ENCODE peak calls at places on chromosomes 2 and 18, in nine cellular contexts. One of them, this sample, is unnamed.
A peak's percentile ranks its signal among the peaks of the same experiment; 100 is the strongest.

GRCh38 chr18:10149768-10150556 is 236.1 kb downstream of the VAPA start:
- DNase-seq in lower leg skin: peak; percentile 54
- DNase-seq in GDM1: no peak
- DNase-seq in HuH-7: no peak
- DNase-seq in NCI-H1694: no peak
- DNase-seq in HT-29: no peak
- DNase-seq in lower lobe of right lung: no peak
- DNase-seq in activated naive CD8-positive, alpha-beta T cell treated with anti-CD3 and anti-CD28 coated beads, Interleukin-2, amount 50 U/mL, for 24 hours: no peak
- DNase-seq in CD4-positive, alpha-beta T cell: no peak
- DNase-seq in this sample: no peak

GRCh38 chr2:30417253-30417652 is 29.8 kb upstream of the LCLAT1 start:
- DNase-seq in lower leg skin: peak; percentile 91
- DNase-seq in GDM1: no peak
- DNase-seq in HuH-7: no peak
- DNase-seq in NCI-H1694: no peak
- DNase-seq in HT-29: no peak
- DNase-seq in lower lobe of right lung: no peak
- DNase-seq in activated naive CD8-positive, alpha-beta T cell treated with anti-CD3 and anti-CD28 coated beads, Interleukin-2, amount 50 U/mL, for 24 hours: no peak
- DNase-seq in CD4-positive, alpha-beta T cell: no peak
- DNase-seq in this sample: peak; percentile 25

GRCh38 chr2:133063792-133064191 is 393.8 kb upstream of the LYPD1 start:
- DNase-seq in lower leg skin: no peak
- DNase-seq in GDM1: no peak
- DNase-seq in HuH-7: peak; percentile 3
- DNase-seq in NCI-H1694: no peak
- DNase-seq in HT-29: peak; percentile 18
- DNase-seq in lower lobe of right lung: no peak
- DNase-seq in activated naive CD8-positive, alpha-beta T cell treated with anti-CD3 and anti-CD28 coated beads, Interleukin-2, amount 50 U/mL, for 24 hours: no peak
- DNase-seq in CD4-positive, alpha-beta T cell: no peak
- DNase-seq in this sample: no peak

GRCh38 chr2:156325671-156326385 is 6.7 kb downstream of the NR4A2 start:
- DNase-seq in lower leg skin: no peak
- DNase-seq in GDM1: no peak
- DNase-seq in HuH-7: no peak
- DNase-seq in NCI-H1694: no peak
- DNase-seq in HT-29: no peak
- DNase-seq in lower lobe of right lung: no peak
- DNase-seq in activated naive CD8-positive, alpha-beta T cell treated with anti-CD3 and anti-CD28 coated beads, Interleukin-2, amount 50 U/mL, for 24 hours: no peak
- DNase-seq in CD4-positive, alpha-beta T cell: no peak
- DNase-seq in this sample: no peak

GRCh38 chr2:73082523-73083410 is 11.3 kb upstream of the SFXN5 start:
- DNase-seq in lower leg skin: peak; percentile 78
- DNase-seq in GDM1: no peak
- DNase-seq in HuH-7: no peak
- DNase-seq in NCI-H1694: no peak
- DNase-seq in HT-29: no peak
- DNase-seq in lower lobe of right lung: no peak
- DNase-seq in activated naive CD8-positive, alpha-beta T cell treated with anti-CD3 and anti-CD28 coated beads, Interleukin-2, amount 50 U/mL, for 24 hours: no peak
- DNase-seq in CD4-positive, alpha-beta T cell: no peak
- DNase-seq in this sample: no peak

GRCh38 chr2:237998530-237998929 is 31.7 kb downstream of the UBE2F start:
- DNase-seq in lower leg skin: no peak
- DNase-seq in GDM1: no peak
- DNase-seq in HuH-7: no peak
- DNase-seq in NCI-H1694: no peak
- DNase-seq in HT-29: no peak
- DNase-seq in lower lobe of right lung: no peak
- DNase-seq in activated naive CD8-positive, alpha-beta T cell treated with anti-CD3 and anti-CD28 coated beads, Interleukin-2, amount 50 U/mL, for 24 hours: no peak
- DNase-seq in CD4-positive, alpha-beta T cell: no peak
- DNase-seq in this sample: no peak

GRCh38 chr2:119234021-119235019 is 10.7 kb downstream of the STEAP3 start:
- DNase-seq in lower leg skin: no peak
- DNase-seq in GDM1: no peak
- DNase-seq in HuH-7: peak; percentile 72
- DNase-seq in NCI-H1694: peak; percentile 60
- DNase-seq in HT-29: no peak
- DNase-seq in lower lobe of right lung: no peak
- DNase-seq in activated naive CD8-positive, alpha-beta T cell treated with anti-CD3 and anti-CD28 coated beads, Interleukin-2, amount 50 U/mL, for 24 hours: no peak
- DNase-seq in CD4-positive, alpha-beta T cell: no peak
- DNase-seq in this sample: no peak

GRCh38 chr2:235106874-235107639 is 155.2 kb downstream of the SH3BP4 start:
- DNase-seq in lower leg skin: no peak
- DNase-seq in GDM1: no peak
- DNase-seq in HuH-7: peak; percentile 75
- DNase-seq in NCI-H1694: peak; percentile 68
- DNase-seq in HT-29: peak; percentile 83
- DNase-seq in lower lobe of right lung: no peak
- DNase-seq in activated naive CD8-positive, alpha-beta T cell treated with anti-CD3 and anti-CD28 coated beads, Interleukin-2, amount 50 U/mL, for 24 hours: peak; percentile 11
- DNase-seq in CD4-positive, alpha-beta T cell: no peak
- DNase-seq in this sample: peak; percentile 62

GRCh38 chr2:62687644-62688043 is 17.9 kb upstream of the EHBP1 start:
- DNase-seq in lower leg skin: no peak
- DNase-seq in GDM1: no peak
- DNase-seq in HuH-7: no peak
- DNase-seq in NCI-H1694: no peak
- DNase-seq in HT-29: no peak
- DNase-seq in lower lobe of right lung: no peak
- DNase-seq in activated naive CD8-positive, alpha-beta T cell treated with anti-CD3 and anti-CD28 coated beads, Interleukin-2, amount 50 U/mL, for 24 hours: no peak
- DNase-seq in CD4-positive, alpha-beta T cell: no peak
- DNase-seq in this sample: no peak

GRCh38 chr2:147046473-147046872 is 798.4 kb upstream of the ACVR2A start:
- DNase-seq in lower leg skin: no peak
- DNase-seq in GDM1: no peak
- DNase-seq in HuH-7: no peak
- DNase-seq in NCI-H1694: no peak
- DNase-seq in HT-29: no peak
- DNase-seq in lower lobe of right lung: no peak
- DNase-seq in activated naive CD8-positive, alpha-beta T cell treated with anti-CD3 and anti-CD28 coated beads, Interleukin-2, amount 50 U/mL, for 24 hours: no peak
- DNase-seq in CD4-positive, alpha-beta T cell: no peak
- DNase-seq in this sample: no peak

GRCh38 chr2:196291418-196291817 is 120.0 kb upstream of the STK17B start:
- DNase-seq in lower leg skin: no peak
- DNase-seq in GDM1: no peak
- DNase-seq in HuH-7: no peak
- DNase-seq in NCI-H1694: no peak
- DNase-seq in HT-29: no peak
- DNase-seq in lower lobe of right lung: no peak
- DNase-seq in activated naive CD8-positive, alpha-beta T cell treated with anti-CD3 and anti-CD28 coated beads, Interleukin-2, amount 50 U/mL, for 24 hours: no peak
- DNase-seq in CD4-positive, alpha-beta T cell: no peak
- DNase-seq in this sample: no peak

GRCh38 chr2:17800693-17801458 is 15.4 kb upstream of the MSGN1 start:
- DNase-seq in lower leg skin: no peak
- DNase-seq in GDM1: no peak
- DNase-seq in HuH-7: no peak
- DNase-seq in NCI-H1694: no peak
- DNase-seq in HT-29: peak; percentile 41
- DNase-seq in lower lobe of right lung: no peak
- DNase-seq in activated naive CD8-positive, alpha-beta T cell treated with anti-CD3 and anti-CD28 coated beads, Interleukin-2, amount 50 U/mL, for 24 hours: no peak
- DNase-seq in CD4-positive, alpha-beta T cell: no peak
- DNase-seq in this sample: peak; percentile 75

GRCh38 chr2:58064136-58064535 is 17.5 kb downstream of the VRK2 start:
- DNase-seq in lower leg skin: no peak
- DNase-seq in GDM1: no peak
- DNase-seq in HuH-7: no peak
- DNase-seq in NCI-H1694: no peak
- DNase-seq in HT-29: no peak
- DNase-seq in lower lobe of right lung: no peak
- DNase-seq in activated naive CD8-positive, alpha-beta T cell treated with anti-CD3 and anti-CD28 coated beads, Interleukin-2, amount 50 U/mL, for 24 hours: no peak
- DNase-seq in CD4-positive, alpha-beta T cell: no peak
- DNase-seq in this sample: no peak

GRCh38 chr2:15842771-15843666 is 97.3 kb upstream of the MYCN start:
- DNase-seq in lower leg skin: peak; percentile 61
- DNase-seq in GDM1: no peak
- DNase-seq in HuH-7: no peak
- DNase-seq in NCI-H1694: no peak
- DNase-seq in HT-29: no peak
- DNase-seq in lower lobe of right lung: no peak
- DNase-seq in activated naive CD8-positive, alpha-beta T cell treated with anti-CD3 and anti-CD28 coated beads, Interleukin-2, amount 50 U/mL, for 24 hours: no peak
- DNase-seq in CD4-positive, alpha-beta T cell: no peak
- DNase-seq in this sample: no peak

GRCh38 chr2:200765139-200765951 is 46.4 kb upstream of the BZW1 start:
- DNase-seq in lower leg skin: no peak
- DNase-seq in GDM1: no peak
- DNase-seq in HuH-7: no peak
- DNase-seq in NCI-H1694: no peak
- DNase-seq in HT-29: no peak
- DNase-seq in lower lobe of right lung: no peak
- DNase-seq in activated naive CD8-positive, alpha-beta T cell treated with anti-CD3 and anti-CD28 coated beads, Interleukin-2, amount 50 U/mL, for 24 hours: peak; percentile 49
- DNase-seq in CD4-positive, alpha-beta T cell: no peak
- DNase-seq in this sample: no peak

GRCh38 chr2:2057125-2057721 is 273.9 kb downstream of the MYT1L start:
- DNase-seq in lower leg skin: peak; percentile 89
- DNase-seq in GDM1: peak; percentile 58
- DNase-seq in HuH-7: no peak
- DNase-seq in NCI-H1694: no peak
- DNase-seq in HT-29: peak; percentile 47
- DNase-seq in lower lobe of right lung: peak; percentile 64
- DNase-seq in activated naive CD8-positive, alpha-beta T cell treated with anti-CD3 and anti-CD28 coated beads, Interleukin-2, amount 50 U/mL, for 24 hours: peak; percentile 72
- DNase-seq in CD4-positive, alpha-beta T cell: peak; percentile 12
- DNase-seq in this sample: peak; percentile 16

GRCh38 chr2:126824663-126825062 is 74.0 kb upstream of the TEX51 start:
- DNase-seq in lower leg skin: no peak
- DNase-seq in GDM1: no peak
- DNase-seq in HuH-7: no peak
- DNase-seq in NCI-H1694: no peak
- DNase-seq in HT-29: no peak
- DNase-seq in lower lobe of right lung: no peak
- DNase-seq in activated naive CD8-positive, alpha-beta T cell treated with anti-CD3 and anti-CD28 coated beads, Interleukin-2, amount 50 U/mL, for 24 hours: no peak
- DNase-seq in CD4-positive, alpha-beta T cell: no peak
- DNase-seq in this sample: no peak

This sample was measured in transverse colon.